ENCODE peak calls at places on chromosome 5, in nine cellular contexts. D is hepatocyte; J is pancreas; U is Karpas-422; I is uterus; S is aorta; Q is OCI-LY7; K is CD4-positive, CD25-positive, alpha-beta regulatory T cell; Z is breast epithelium. C is an unnamed sample. For H3K4me1, the result is how much of the 10 kb centered on the place peaks cover.

GRCh38 chr5:105132578-105132977 is 1570.0 kb upstream of the NUDT12 start:
- DNase-seq in D (no peak), J (no peak), U (no peak), I (no peak), S (no peak), Q (no peak), K (no peak), Z (no peak), C (no peak)

GRCh38 chr5:140402258-140403074 is 833 bp downstream of the ANKHD1 start:
- DNase-seq in D (peak), J (no peak), U (peak), I (no peak), S (peak), Q (peak), K (peak), Z (no peak), C (peak)

GRCh38 chr5:54852007-54852406 is 133.4 kb downstream of the ESM1 start:
- DNase-seq in D (no peak), J (no peak), U (no peak), I (no peak), S (no peak), Q (no peak), K (no peak), Z (no peak), C (no peak)

GRCh38 chr5:94276751-94277150 is 341.7 kb downstream of the KIAA0825 start:
- DNase-seq in D (no peak), J (no peak), U (no peak), I (no peak), S (no peak), Q (no peak), K (no peak), Z (no peak), C (no peak)

GRCh38 chr5:25190521-25191000 is 545.8 kb upstream of the CDH10 start:
- DNase-seq in D (no peak), J (no peak), U (no peak), I (no peak), S (no peak), Q (no peak), K (no peak), Z (no peak), C (no peak)

GRCh38 chr5:151095341-151096000 is 14.6 kb upstream of the TNIP1 start:
- DNase-seq in D (peak), J (peak), U (no peak), I (no peak), S (no peak), Q (no peak), K (no peak), Z (no peak), C (no peak)

GRCh38 chr5:124596595-124597388 is 149.6 kb downstream of the ZNF608 start:
- DNase-seq in D (peak), J (peak), U (no peak), I (no peak), S (no peak), Q (no peak), K (no peak), Z (no peak), C (no peak)

GRCh38 chr5:174520420-174521396 is 203.7 kb upstream of the MSX2 start:
- DNase-seq in D (peak), J (peak), U (no peak), I (no peak), S (no peak), Q (no peak), K (no peak), Z (no peak), C (peak)

GRCh38 chr5:159821541-159821940 is 94.7 kb upstream of the ADRA1B start:
- DNase-seq in D (no peak), J (no peak), U (no peak), I (no peak), S (no peak), Q (no peak), K (no peak), Z (no peak), C (no peak)

GRCh38 chr5:38342261-38342660 is 83.9 kb downstream of the EGFLAM start:
- DNase-seq in D (no peak), J (no peak), U (no peak), I (no peak), S (no peak), Q (no peak), K (no peak), Z (no peak), C (no peak)

GRCh38 chr5:154793599-154794524 is 38.7 kb downstream of the LARP1 start:
- DNase-seq in D (no peak), J (no peak), U (no peak), I (no peak), S (no peak), Q (no peak), K (no peak), Z (no peak), C (no peak)

GRCh38 chr5:102718819-102719218 is 36.3 kb upstream of the PAM start:
- DNase-seq in D (no peak), J (no peak), U (no peak), I (no peak), S (no peak), Q (no peak), K (peak), Z (no peak), C (no peak)

GRCh38 chr5:33120671-33121070 is 320.1 kb upstream of the TARS1 start:
- DNase-seq in D (no peak), J (no peak), U (no peak), I (no peak), S (no peak), Q (no peak), K (no peak), Z (no peak), C (no peak)
- H3K4me1 ChIP-seq in D (under half), J (under half), U (under half), I (under half), S (under half), Q (under half), K (under half), Z (under half), C (under half)

GRCh38 chr5:172838151-172838875 is 4.3 kb downstream of the ERGIC1 start:
- DNase-seq in D (no peak), J (no peak), U (no peak), I (no peak), S (peak), Q (no peak), K (no peak), Z (no peak), C (no peak)

GRCh38 chr5:172839669-172840068 is 5.6 kb downstream of the ERGIC1 start:
- DNase-seq in D (no peak), J (no peak), U (no peak), I (no peak), S (peak), Q (no peak), K (no peak), Z (peak), C (no peak)

GRCh38 chr5:172840778-172841154 is 6.7 kb downstream of the ERGIC1 start:
- DNase-seq in D (no peak), J (no peak), U (no peak), I (no peak), S (no peak), Q (no peak), K (no peak), Z (no peak), C (no peak)

GRCh38 chr5:172841258-172841657 is 7.2 kb downstream of the ERGIC1 start:
- DNase-seq in D (no peak), J (no peak), U (no peak), I (no peak), S (no peak), Q (no peak), K (no peak), Z (no peak), C (no peak)

GRCh38 chr5:172840077-172840777 is 6.2 kb downstream of the ERGIC1 start:
- DNase-seq in D (no peak), J (no peak), U (no peak), I (no peak), S (no peak), Q (no peak), K (no peak), Z (no peak), C (no peak)
- H3K4me1 ChIP-seq in D (under half), J (under half), U (under half), I (under half), S (under half), Q (under half), K (under half), Z (under half), C (under half)

GRCh38 chr5:134543820-134544692 is 18.6 kb downstream of the JADE2 start:
- DNase-seq in D (no peak), J (no peak), U (peak), I (no peak), S (peak), Q (peak), K (peak), Z (no peak), C (peak)
- H3K4me1 ChIP-seq in D (under half), J (under half), U (half or more), I (under half), S (under half), Q (half or more), K (half or more), Z (under half), C (under half)

GRCh38 chr5:101658433-101658832 is 637.7 kb downstream of the SLCO4C1 start:
- DNase-seq in D (no peak), J (no peak), U (no peak), I (no peak), S (no peak), Q (no peak), K (no peak), Z (no peak), C (no peak)

DNA sequence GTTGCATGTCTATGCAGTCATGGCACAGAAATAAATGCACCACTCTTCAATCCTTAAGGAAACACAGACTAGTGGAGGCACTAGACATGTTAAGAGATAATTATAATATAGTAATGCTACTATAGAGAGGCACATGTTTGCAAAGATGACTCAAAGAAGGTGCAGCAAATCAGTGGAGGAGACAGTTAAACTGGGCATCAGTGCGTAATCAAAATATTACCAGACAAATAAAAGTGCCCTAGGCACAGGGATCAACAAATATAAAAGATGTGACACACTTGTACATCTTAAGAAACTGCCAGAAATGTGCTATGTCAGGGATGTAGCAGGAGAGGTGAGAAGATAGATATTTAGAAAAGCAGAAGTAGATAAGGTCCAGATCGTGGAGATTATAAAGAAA is 642.1 kb downstream of the SLCO4C1 start:
- DNase-seq in D (no peak), J (no peak), U (no peak), I (no peak), S (no peak), Q (no peak), K (no peak), Z (no peak), C (no peak)
- H3K4me1 ChIP-seq in D (under half), J (under half), U (under half), I (under half), S (under half), Q (under half), K (under half), Z (under half), C (under half)

GRCh38 chr5:147532157-147532556 is 22.3 kb upstream of the DPYSL3 start:
- DNase-seq in D (no peak), J (no peak), U (no peak), I (no peak), S (no peak), Q (no peak), K (no peak), Z (no peak), C (no peak)
- H3K4me1 ChIP-seq in D (under half), J (under half), U (under half), I (under half), S (under half), Q (under half), K (under half), Z (under half), C (under half)

GRCh38 chr5:72137826-72138409 is 30.6 kb downstream of the MAP1B start:
- DNase-seq in D (no peak), J (no peak), U (peak), I (no peak), S (no peak), Q (peak), K (peak), Z (no peak), C (no peak)
- H3K4me1 ChIP-seq in D (under half), J (under half), U (under half), I (under half), S (under half), Q (under half), K (under half), Z (under half), C (half or more)

GRCh38 chr5:145987871-145988270 is 51.5 kb downstream of the SH3RF2 start:
- DNase-seq in D (no peak), J (no peak), U (no peak), I (no peak), S (no peak), Q (no peak), K (no peak), Z (no peak), C (no peak)

GRCh38 chr5:145990077-145990653 is 53.8 kb downstream of the SH3RF2 start:
- DNase-seq in D (no peak), J (no peak), U (no peak), I (no peak), S (no peak), Q (no peak), K (no peak), Z (no peak), C (no peak)

GRCh38 chr5:145991044-145991575 is 54.7 kb downstream of the SH3RF2 start:
- DNase-seq in D (no peak), J (no peak), U (no peak), I (no peak), S (no peak), Q (no peak), K (no peak), Z (no peak), C (no peak)

GRCh38 chr5:145988993-145989392 is 52.6 kb downstream of the SH3RF2 start:
- DNase-seq in D (no peak), J (no peak), U (no peak), I (no peak), S (no peak), Q (no peak), K (no peak), Z (no peak), C (no peak)

GRCh38 chr5:145989428-145989827 is 53.0 kb downstream of the SH3RF2 start:
- DNase-seq in D (no peak), J (no peak), U (no peak), I (no peak), S (no peak), Q (no peak), K (no peak), Z (no peak), C (no peak)
- H3K4me1 ChIP-seq in D (under half), J (under half), U (under half), I (under half), S (under half), Q (under half), K (under half), Z (under half), C (under half)

GRCh38 chr5:149356391-149356790 is 1.5 kb upstream of the PCYOX1L start:
- DNase-seq in D (no peak), J (no peak), U (no peak), I (no peak), S (no peak), Q (no peak), K (peak), Z (no peak), C (no peak)
- H3K4me1 ChIP-seq in D (under half), J (under half), U (under half), I (under half), S (under half), Q (under half), K (half or more), Z (under half), C (under half)

GRCh38 chr5:73822276-73822988 is 196.4 kb downstream of the ARHGEF28 start:
- DNase-seq in D (no peak), J (no peak), U (no peak), I (no peak), S (no peak), Q (no peak), K (no peak), Z (no peak), C (no peak)

GRCh38 chr5:73821003-73821402 is 195.0 kb downstream of the ARHGEF28 start:
- DNase-seq in D (no peak), J (no peak), U (no peak), I (no peak), S (no peak), Q (no peak), K (no peak), Z (no peak), C (no peak)

GRCh38 chr5:73823508-73823925 is 197.5 kb downstream of the ARHGEF28 start:
- DNase-seq in D (peak), J (no peak), U (no peak), I (no peak), S (no peak), Q (no peak), K (no peak), Z (no peak), C (no peak)

GRCh38 chr5:73825219-73825618 is 199.2 kb downstream of the ARHGEF28 start:
- DNase-seq in D (no peak), J (no peak), U (no peak), I (no peak), S (no peak), Q (no peak), K (no peak), Z (no peak), C (no peak)

DNA sequence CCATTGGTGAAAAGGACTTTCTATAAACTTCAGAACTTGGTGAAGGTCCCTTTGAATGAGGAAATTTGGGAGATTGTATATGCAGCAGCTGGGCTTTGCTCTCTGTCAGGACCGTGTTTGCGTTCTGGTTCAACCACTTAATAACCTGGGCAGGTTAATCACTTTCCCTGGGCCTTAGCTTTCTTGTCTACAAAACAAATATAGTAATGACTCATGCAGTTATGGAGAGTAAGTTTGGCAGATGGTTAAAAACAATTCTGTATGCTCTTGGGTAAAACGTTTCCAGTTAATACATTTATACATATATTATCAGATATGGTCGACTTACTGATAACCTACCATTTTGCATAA is 197.0 kb downstream of the ARHGEF28 start:
- DNase-seq in D (peak), J (peak), U (no peak), I (no peak), S (no peak), Q (no peak), K (no peak), Z (no peak), C (no peak)
- H3K4me1 ChIP-seq in D (under half), J (under half), U (under half), I (under half), S (under half), Q (under half), K (under half), Z (under half), C (under half)

C was measured in BE2C.